ENCODE peak calls at places on chromosome 17, in nine cellular contexts. A is lung, M is tibial artery, D is heart left ventricle, K is brain microvascular endothelial cell, L is A549, C is IMR-90, S is uterus, N is epithelial cell of prostate. O is an unnamed sample.

GRCh38 chr17:80477647-80478478 is 1.5 kb upstream of the NPTX1 start:
- DNase-seq in M (no peak), A (no peak), L (peak), N (no peak), D (no peak), C (peak), K (peak), S (no peak), O (no peak)

GRCh38 chr17:55037828-55038227 is 69.3 kb downstream of the STXBP4 start:
- DNase-seq in S (no peak), L (no peak), N (no peak), D (no peak), M (no peak), C (no peak), K (no peak), A (no peak), O (no peak)

GRCh38 chr17:63189082-63189481 is 223.0 kb downstream of the TANC2 start:
- DNase-seq in D (no peak), L (peak), C (peak), K (no peak), M (no peak), N (no peak), A (no peak), S (no peak), O (no peak)

GRCh38 chr17:27888072-27888471 is 5.1 kb downstream of the LYRM9 start:
- DNase-seq in M (no peak), N (no peak), K (no peak), S (no peak), L (no peak), A (no peak), D (no peak), C (no peak), O (no peak)

GRCh38 chr17:51121620-51122472 is 1.2 kb upstream of the SPAG9 start:
- DNase-seq in C (peak), S (peak), A (peak), L (peak), D (peak), M (peak), K (peak), N (peak), O (peak)

GRCh38 chr17:73703216-73703615 is 59.0 kb upstream of the SDK2 start:
- DNase-seq in K (no peak), D (no peak), L (no peak), M (peak), A (no peak), S (no peak), N (no peak), C (no peak), O (no peak)

GRCh38 chr17:35069311-35069710 is 5.8 kb upstream of the RFFL start:
- DNase-seq in A (no peak), N (no peak), M (no peak), C (peak), D (no peak), S (no peak), K (peak), L (no peak), O (no peak)

GRCh38 chr17:9473716-9474115 is 101.9 kb downstream of the STX8 start:
- DNase-seq in M (no peak), A (no peak), K (peak), N (no peak), L (peak), S (no peak), D (no peak), C (peak), O (no peak)

GRCh38 chr17:50642722-50643656 is 8.3 kb downstream of the ABCC3 start:
- DNase-seq in A (no peak), D (no peak), N (no peak), L (peak), S (no peak), K (no peak), C (no peak), M (no peak), O (no peak)

GRCh38 chr17:3770471-3770870 is 30.5 kb downstream of the ITGAE start:
- DNase-seq in S (no peak), L (no peak), A (no peak), N (no peak), M (no peak), C (no peak), D (no peak), K (no peak), O (no peak)

GRCh38 chr17:10151667-10152496 is 46.5 kb downstream of the GAS7 start:
- DNase-seq in N (no peak), A (peak), K (no peak), L (no peak), M (peak), S (no peak), C (no peak), D (no peak), O (no peak)

GRCh38 chr17:7046127-7046724 is 2.3 kb upstream of the SLC16A11 start:
- DNase-seq in K (no peak), M (no peak), A (peak), C (no peak), D (no peak), S (no peak), N (peak), L (no peak), O (no peak)

GRCh38 chr17:73841431-73842060 is 197.3 kb upstream of the SDK2 start:
- DNase-seq in L (peak), A (no peak), S (no peak), K (no peak), N (no peak), C (no peak), D (no peak), M (no peak), O (no peak)

GRCh38 chr17:73519011-73519410 is 125.2 kb downstream of the SDK2 start:
- DNase-seq in D (no peak), N (no peak), M (no peak), K (no peak), S (no peak), L (no peak), A (no peak), C (no peak), O (no peak)

GRCh38 chr17:27475981-27476895 is 20.0 kb downstream of the KSR1 start:
- DNase-seq in A (no peak), N (no peak), M (no peak), C (no peak), L (no peak), S (no peak), K (no peak), D (no peak), O (no peak)

GRCh38 chr17:50094243-50094752 is 853 bp upstream of the PDK2 start:
- DNase-seq in S (peak), M (peak), N (no peak), A (peak), L (peak), D (peak), K (peak), C (peak), O (peak)

GRCh38 chr17:64190468-64190867 is 60.5 kb upstream of the ERN1 start:
- DNase-seq in L (no peak), N (no peak), M (no peak), K (no peak), A (no peak), D (no peak), C (no peak), S (no peak), O (no peak)

GRCh38 chr17:60630352-60630751 is 30.4 kb downstream of the PPM1D start:
- DNase-seq in D (peak), C (no peak), K (peak), S (peak), M (no peak), L (no peak), N (no peak), A (no peak), O (no peak)

GRCh38 chr17:4577386-4577993 is 6.8 kb upstream of the SMTNL2 start:
- DNase-seq in D (no peak), L (no peak), N (no peak), A (no peak), S (no peak), C (no peak), M (no peak), K (no peak), O (no peak)

GRCh38 chr17:4247361-4247980 is 16.3 kb downstream of the ANKFY1 start:
- DNase-seq in A (no peak), N (peak), C (no peak), S (no peak), D (no peak), M (no peak), L (no peak), K (no peak), O (no peak)

GRCh38 chr17:30093463-30094147 is 23.0 kb upstream of the NSRP1 start:
- DNase-seq in D (peak), N (no peak), M (no peak), S (no peak), A (no peak), K (peak), C (peak), L (peak), O (peak)

GRCh38 chr17:56833023-56833811 is 503 bp downstream of the C17orf67 start:
- DNase-seq in S (peak), D (peak), M (peak), N (peak), C (peak), L (peak), K (peak), A (peak), O (no peak)

GRCh38 chr17:80028030-80028429 is 7.6 kb downstream of the TBC1D16 start:
- DNase-seq in S (no peak), M (no peak), N (no peak), L (no peak), D (no peak), K (no peak), C (no peak), A (no peak), O (no peak)

GRCh38 chr17:49516190-49516589 is 21.1 kb downstream of the NGFR start:
- DNase-seq in S (no peak), A (no peak), M (peak), D (no peak), L (no peak), K (no peak), C (no peak), N (no peak), O (no peak)

GRCh38 chr17:17849863-17850373 is 13.1 kb upstream of the SREBF1 start:
- DNase-seq in S (peak), A (no peak), M (no peak), K (peak), N (no peak), L (peak), D (peak), C (peak), O (no peak)

GRCh38 chr17:43134774-43135453 is 9.8 kb upstream of the BRCA1 start:
- DNase-seq in K (no peak), D (no peak), M (no peak), L (no peak), N (no peak), C (no peak), S (no peak), A (no peak), O (no peak)

GRCh38 chr17:50169121-50169764 is 3.4 kb downstream of the SGCA start:
- DNase-seq in D (no peak), K (no peak), S (peak), C (peak), N (no peak), A (peak), L (peak), M (no peak), O (no peak)

GRCh38 chr17:62882878-62883277 is 74.8 kb upstream of the MARCHF10 start:
- DNase-seq in N (no peak), L (peak), M (no peak), K (no peak), A (no peak), C (peak), D (no peak), S (no peak), O (no peak)

GRCh38 chr17:44216674-44217073 is 2.8 kb downstream of the UBTF start:
- DNase-seq in K (no peak), L (no peak), C (no peak), M (no peak), A (no peak), D (no peak), N (no peak), S (no peak), O (no peak)

GRCh38 chr17:40182606-40183005 is 5.3 kb downstream of the RAPGEFL1 start:
- DNase-seq in C (no peak), K (no peak), L (no peak), M (no peak), S (no peak), N (no peak), A (no peak), D (no peak), O (no peak)

GRCh38 chr17:2936351-2936750 is 127.1 kb downstream of the OR1D5 start:
- DNase-seq in S (no peak), C (no peak), K (no peak), L (no peak), A (no peak), M (no peak), D (no peak), N (no peak), O (no peak)

GRCh38 chr17:67312265-67312664 is 54.1 kb downstream of the PSMD12 start:
- DNase-seq in L (no peak), S (no peak), M (no peak), N (no peak), C (no peak), A (no peak), D (no peak), K (no peak), O (no peak)
- H3K27ac ChIP-seq in L (no peak), S (no peak), M (no peak), N (no peak), C (no peak), A (peak), D (no peak), K (no peak), O (no peak)

DNA sequence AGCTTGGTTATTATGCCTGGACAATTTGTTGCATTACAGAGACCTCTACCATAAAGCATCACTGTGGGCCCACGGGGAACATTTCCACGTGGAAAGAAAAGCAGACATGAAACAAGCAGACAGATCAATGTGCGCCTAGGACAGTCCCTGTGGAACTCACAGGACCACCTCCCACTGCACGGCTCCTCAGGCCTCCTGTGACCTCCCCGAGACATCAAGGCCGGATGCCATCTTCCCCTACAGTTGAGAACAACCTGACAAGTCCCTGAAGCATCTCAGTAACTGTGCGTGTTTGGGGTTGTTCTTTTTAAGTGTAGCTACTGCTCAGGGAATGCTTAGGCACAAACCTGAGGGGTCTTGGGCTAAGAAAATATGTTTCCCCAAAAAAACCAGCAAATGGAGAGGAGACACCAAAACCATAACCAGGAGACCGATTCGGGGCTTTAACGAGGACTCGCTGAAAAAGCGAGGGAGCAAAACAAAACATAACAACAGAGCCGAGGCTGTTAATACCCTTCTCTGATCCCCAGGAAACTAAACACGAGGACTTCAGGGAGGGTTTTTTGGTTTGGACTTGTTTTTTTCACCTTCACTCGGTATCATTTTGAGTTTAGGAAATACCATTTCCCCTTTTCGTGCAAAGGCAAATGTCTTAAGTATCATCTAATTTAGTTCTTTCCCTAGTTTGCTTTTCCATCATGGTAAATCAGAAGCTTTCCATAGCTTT is 87.1 kb downstream of the CYTH1 start:
- DNase-seq in C (no peak), D (no peak), M (no peak), S (no peak), L (no peak), K (no peak), N (no peak), A (no peak), O (no peak)
- H3K27ac ChIP-seq in C (no peak), D (no peak), M (no peak), S (no peak), L (no peak), K (no peak), N (no peak), A (no peak), O (no peak)

DNA sequence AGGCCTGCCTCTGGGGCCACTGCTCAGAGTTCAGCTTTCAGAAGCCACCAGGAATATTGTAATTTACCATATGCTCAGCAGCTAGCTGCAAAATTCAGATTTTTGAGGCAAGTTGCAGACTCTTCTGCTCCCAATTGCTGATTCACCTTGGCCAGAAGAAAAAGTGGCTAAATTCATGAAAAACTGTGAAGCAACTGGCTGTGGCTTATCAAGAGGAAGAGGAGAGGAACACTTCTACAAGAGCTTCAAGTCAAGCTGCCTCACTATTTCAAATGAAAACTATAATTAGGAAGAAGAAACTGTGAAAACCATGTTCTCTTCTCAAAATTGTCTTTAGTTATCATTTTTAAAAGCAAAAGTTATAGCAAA is 37.3 kb upstream of the SLC25A19 start:
- DNase-seq in C (no peak), M (no peak), S (no peak), A (no peak), N (no peak), K (no peak), D (no peak), L (no peak), O (no peak)
- H3K27ac ChIP-seq in C (no peak), M (no peak), S (peak), A (peak), N (no peak), K (no peak), D (no peak), L (no peak), O (no peak)

GRCh38 chr17:58283674-58284612 is 3.2 kb upstream of the MPO start:
- DNase-seq in S (no peak), K (no peak), L (no peak), C (no peak), N (no peak), M (no peak), A (no peak), D (no peak), O (no peak)

GRCh38 chr17:58284613-58285421 is 4.1 kb upstream of the MPO start:
- DNase-seq in C (no peak), A (no peak), M (no peak), D (no peak), K (no peak), L (no peak), N (no peak), S (no peak), O (peak)

GRCh38 chr17:58285422-58285810 is 4.7 kb upstream of the MPO start:
- DNase-seq in N (no peak), S (no peak), K (no peak), L (no peak), C (no peak), A (no peak), D (no peak), M (no peak), O (no peak)

GRCh38 chr17:58294034-58294433 is 13.3 kb upstream of the MPO start:
- DNase-seq in S (no peak), C (no peak), L (no peak), M (no peak), K (no peak), D (no peak), A (no peak), N (no peak), O (no peak)

GRCh38 chr17:58289869-58290268 is 9.1 kb upstream of the MPO start:
- DNase-seq in K (no peak), A (no peak), N (no peak), C (no peak), L (no peak), M (no peak), S (no peak), D (no peak), O (no peak)
- H3K27ac ChIP-seq in K (no peak), A (no peak), N (no peak), C (no peak), L (no peak), M (no peak), S (no peak), D (no peak), O (no peak)

GRCh38 chr17:14775761-14776492 is 475.0 kb downstream of the HS3ST3B1 start:
- DNase-seq in L (no peak), N (peak), C (no peak), K (peak), S (no peak), A (no peak), M (no peak), D (no peak), O (no peak)
- H3K27ac ChIP-seq in L (no peak), N (peak), C (no peak), K (no peak), S (no peak), A (no peak), M (no peak), D (no peak), O (no peak)

DNA sequence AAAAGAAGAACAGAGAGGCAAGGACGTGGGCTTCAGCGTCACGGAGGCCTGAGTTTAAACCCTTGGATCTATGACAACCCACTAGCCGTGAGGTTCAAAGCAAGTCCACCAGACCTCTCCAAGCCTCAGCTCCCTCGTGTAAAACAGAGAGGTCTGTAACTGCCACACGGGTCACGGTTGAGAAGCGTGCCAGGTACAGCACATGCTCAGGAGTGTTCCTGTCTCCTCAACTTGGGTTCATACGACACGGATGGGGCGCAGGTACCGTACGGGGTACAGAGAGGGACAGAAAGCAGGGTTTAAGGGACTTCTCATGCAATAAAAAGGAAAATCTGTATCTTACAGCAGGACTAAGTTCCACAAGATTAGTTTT is 91.7 kb downstream of the NXN start:
- DNase-seq in A (no peak), M (no peak), L (no peak), K (no peak), S (no peak), C (no peak), N (no peak), D (no peak), O (no peak)
- H3K27ac ChIP-seq in A (no peak), M (peak), L (no peak), K (no peak), S (no peak), C (no peak), N (no peak), D (no peak), O (no peak)

DNA sequence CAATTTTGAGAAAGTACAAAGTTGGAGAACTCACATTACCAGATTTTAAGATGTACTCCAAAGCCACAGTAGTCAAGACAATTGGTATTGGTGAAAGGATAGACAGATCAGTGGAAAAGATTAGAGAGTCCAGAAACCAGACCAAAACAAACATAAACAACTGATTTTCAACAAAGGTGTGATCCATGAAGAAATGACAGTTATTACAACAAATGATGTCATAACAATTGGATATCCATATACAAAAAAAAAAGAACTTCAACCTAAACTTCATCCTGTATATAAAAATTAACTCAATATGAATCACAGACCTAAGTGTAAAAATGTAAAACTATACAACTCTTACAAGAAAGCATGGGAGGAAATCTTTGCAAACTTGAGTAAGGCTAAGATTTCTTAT is 8.4 kb downstream of the CEP112 start:
- DNase-seq in C (no peak), M (no peak), N (no peak), D (no peak), S (no peak), L (no peak), K (no peak), A (no peak), O (no peak)
- H3K27ac ChIP-seq in C (no peak), M (no peak), N (no peak), D (no peak), S (no peak), L (no peak), K (no peak), A (no peak), O (no peak)

GRCh38 chr17:48439473-48439872 is 9.5 kb upstream of the SKAP1 start:
- DNase-seq in D (no peak), A (no peak), M (no peak), K (no peak), N (no peak), C (no peak), L (no peak), S (no peak), O (no peak)
- H3K27ac ChIP-seq in D (no peak), A (no peak), M (no peak), K (no peak), N (no peak), C (no peak), L (no peak), S (no peak), O (no peak)

O was measured in iPS DF 6.9.